ENCODE peak calls at places on chromosomes 7 and 10, in six cellular contexts. Y, R, M, T, I and U are unnamed samples.

GRCh38 chr10:5071411-5072198 is 22.6 kb upstream of the AKR1C3 start:
- DNase-seq in Y (no peak), R (peak; percentile 71), M (peak; percentile 11), T (peak; percentile 47), I (no peak), U (no peak)

GRCh38 chr10:119509909-119510451 is 32.5 kb downstream of the RGS10 start:
- DNase-seq in Y (no peak), R (peak; percentile 63), M (peak; percentile 23), T (peak; percentile 76), I (no peak), U (peak; percentile 43)

GRCh38 chr7:121475806-121476205 is 79.7 kb upstream of the FAM3C start:
- DNase-seq in Y (no peak), R (peak; percentile 61), M (no peak), T (peak; percentile 29), I (no peak), U (no peak)

GRCh38 chr10:30454744-30455498 is 20.9 kb downstream of the MAP3K8 start:
- DNase-seq in Y (no peak), R (no peak), M (no peak), T (no peak), I (no peak), U (no peak)

GRCh38 chr10:75176736-75177135 is 33.9 kb upstream of the VDAC2 start:
- DNase-seq in Y (no peak), R (no peak), M (no peak), T (no peak), I (no peak), U (no peak)

GRCh38 chr10:125692246-125692931 is 9.4 kb upstream of the TEX36 start:
- DNase-seq in Y (peak; percentile 22), R (no peak), M (no peak), T (no peak), I (no peak), U (no peak)

GRCh38 chr7:127751723-127752448 is 99.9 kb downstream of the SND1 start:
- DNase-seq in Y (no peak), R (peak; percentile 20), M (no peak), T (no peak), I (no peak), U (no peak)

GRCh38 chr10:74500806-74501205 is 325.6 kb upstream of the KAT6B start:
- DNase-seq in Y (no peak), R (no peak), M (peak; percentile 46), T (no peak), I (no peak), U (no peak)

GRCh38 chr10:78520737-78521430 is 487.2 kb downstream of the RPS24 start:
- DNase-seq in Y (peak; percentile 9), R (no peak), M (peak; percentile 100), T (no peak), I (no peak), U (no peak)

GRCh38 chr7:93147358-93147757 is 827 bp downstream of the SAMD9L start:
- DNase-seq in Y (peak; percentile 60), R (peak; percentile 31), M (peak; percentile 41), T (peak; percentile 18), I (peak; percentile 11), U (peak; percentile 64)

GRCh38 chr10:71283410-71283809 is 35.6 kb upstream of the SLC29A3 start:
- DNase-seq in Y (no peak), R (no peak), M (no peak), T (no peak), I (no peak), U (no peak)

GRCh38 chr7:36037121-36037662 is 115.9 kb upstream of the EEPD1 start:
- DNase-seq in Y (no peak), R (peak; percentile 75), M (peak; percentile 99), T (peak; percentile 50), I (no peak), U (no peak)

GRCh38 chr10:132716691-132717490 is 69.1 kb downstream of the NKX6-2 start:
- DNase-seq in Y (no peak), R (no peak), M (no peak), T (no peak), I (no peak), U (peak; percentile 65)

GRCh38 chr10:78461333-78461732 is 427.7 kb downstream of the RPS24 start:
- DNase-seq in Y (no peak), R (no peak), M (no peak), T (no peak), I (no peak), U (no peak)

GRCh38 chr7:150450491-150450992 is at the start of gene GIMAP8:
- DNase-seq in Y (no peak), R (peak; percentile 78), M (no peak), T (peak; percentile 77), I (peak; percentile 67), U (peak; percentile 92)

GRCh38 chr10:21535494-21535818 is 1.4 kb downstream of the MLLT10 start:
- DNase-seq in Y (no peak), R (no peak), M (peak; percentile 3), T (no peak), I (no peak), U (no peak)

GRCh38 chr10:58856508-58857240 is 319.8 kb upstream of the PHYHIPL start:
- DNase-seq in Y (no peak), R (peak; percentile 40), M (peak; percentile 97), T (no peak), I (no peak), U (no peak)

GRCh38 chr7:44212581-44213184 is 11.9 kb downstream of the YKT6 start:
- DNase-seq in Y (no peak), R (peak; percentile 5), M (no peak), T (no peak), I (no peak), U (no peak)

GRCh38 chr10:48939790-48940325 is at the start of gene LRRC18:
- DNase-seq in Y (no peak), R (no peak), M (no peak), T (no peak), I (no peak), U (no peak)

GRCh38 chr7:48424731-48425130 is 253.5 kb downstream of the ABCA13 start:
- DNase-seq in Y (peak; percentile 57), R (no peak), M (peak; percentile 75), T (no peak), I (no peak), U (no peak)

GRCh38 chr10:126104767-126105166 is 208.4 kb downstream of the FANK1 start:
- DNase-seq in Y (no peak), R (peak; percentile 63), M (no peak), T (peak; percentile 51), I (no peak), U (no peak)

GRCh38 chr7:159007308-159008054 is 137.2 kb downstream of the VIPR2 start:
- DNase-seq in Y (no peak), R (no peak), M (no peak), T (no peak), I (no peak), U (no peak)

GRCh38 chr10:59894114-59894513 is 12.2 kb downstream of the CCDC6 start:
- DNase-seq in Y (no peak), R (peak; percentile 37), M (peak; percentile 96), T (no peak), I (no peak), U (no peak)

GRCh38 chr10:59892697-59893096 is 13.7 kb downstream of the CCDC6 start:
- DNase-seq in Y (no peak), R (peak; percentile 23), M (no peak), T (no peak), I (no peak), U (no peak)

GRCh38 chr10:59895629-59896116 is 10.7 kb downstream of the CCDC6 start:
- DNase-seq in Y (no peak), R (no peak), M (no peak), T (no peak), I (no peak), U (no peak)

GRCh38 chr10:59891349-59891748 is 15.0 kb downstream of the CCDC6 start:
- DNase-seq in Y (no peak), R (no peak), M (no peak), T (no peak), I (no peak), U (no peak)

DNA sequence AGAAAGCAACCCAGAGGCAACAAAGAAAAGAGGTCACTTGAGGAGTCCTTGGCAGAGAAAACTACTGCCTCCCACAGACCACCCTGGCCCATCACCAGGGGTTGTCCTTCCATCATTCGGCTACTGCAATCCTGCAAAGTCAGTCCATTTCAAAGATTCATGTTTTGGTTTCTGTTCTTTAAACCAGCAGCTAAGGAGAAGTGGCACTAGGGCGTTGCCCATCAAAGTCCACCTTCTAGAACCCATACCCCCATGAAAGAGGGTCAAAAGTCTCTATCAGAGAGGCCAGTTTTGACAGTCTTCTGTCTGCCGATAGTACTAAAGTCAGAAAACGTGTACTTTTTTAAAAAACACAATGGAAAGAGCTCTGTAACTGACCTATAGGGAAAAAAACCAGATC is 14.4 kb downstream of the CCDC6 start:
- DNase-seq in Y (no peak), R (no peak), M (no peak), T (no peak), I (no peak), U (no peak)
- H3K4me1 ChIP-seq in Y (peaks cover 10% of the 10 kb centered on the region), R (peaks cover 18% of the 10 kb centered on the region), M (peaks cover 17% of the 10 kb centered on the region), T (peaks cover 79% of the 10 kb centered on the region), I (peaks cover 28% of the 10 kb centered on the region), U (peaks cover 55% of the 10 kb centered on the region)

DNA sequence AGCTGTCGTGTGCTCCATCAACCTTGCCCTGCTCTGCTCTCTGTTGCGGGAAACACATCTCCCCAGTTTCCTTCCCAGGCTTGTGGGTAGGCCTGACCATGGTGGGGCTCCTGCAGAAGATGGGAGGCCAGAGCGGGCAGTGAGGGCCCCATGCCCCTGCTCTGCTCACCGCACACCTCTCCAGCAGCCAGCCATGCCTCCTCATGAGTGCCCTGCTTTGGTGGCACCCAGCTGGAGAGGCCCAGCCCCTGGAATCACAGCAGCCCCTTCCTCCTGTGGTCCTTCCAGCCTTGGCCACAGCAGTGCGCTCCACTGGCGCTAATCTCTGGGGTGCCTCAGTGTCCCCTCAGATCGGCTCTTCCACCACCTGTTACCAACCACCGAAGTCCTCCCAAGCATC is 4.2 kb upstream of the OPN4 start:
- DNase-seq in Y (no peak), R (no peak), M (no peak), T (no peak), I (no peak), U (peak; percentile 57)
- H3K4me1 ChIP-seq in Y (no peaks in the 10 kb centered on the region), R (peaks cover 12% of the 10 kb centered on the region), M (peaks cover 32% of the 10 kb centered on the region), T (peaks cover 50% of the 10 kb centered on the region), I (no peaks in the 10 kb centered on the region), U (no peaks in the 10 kb centered on the region)

DNA sequence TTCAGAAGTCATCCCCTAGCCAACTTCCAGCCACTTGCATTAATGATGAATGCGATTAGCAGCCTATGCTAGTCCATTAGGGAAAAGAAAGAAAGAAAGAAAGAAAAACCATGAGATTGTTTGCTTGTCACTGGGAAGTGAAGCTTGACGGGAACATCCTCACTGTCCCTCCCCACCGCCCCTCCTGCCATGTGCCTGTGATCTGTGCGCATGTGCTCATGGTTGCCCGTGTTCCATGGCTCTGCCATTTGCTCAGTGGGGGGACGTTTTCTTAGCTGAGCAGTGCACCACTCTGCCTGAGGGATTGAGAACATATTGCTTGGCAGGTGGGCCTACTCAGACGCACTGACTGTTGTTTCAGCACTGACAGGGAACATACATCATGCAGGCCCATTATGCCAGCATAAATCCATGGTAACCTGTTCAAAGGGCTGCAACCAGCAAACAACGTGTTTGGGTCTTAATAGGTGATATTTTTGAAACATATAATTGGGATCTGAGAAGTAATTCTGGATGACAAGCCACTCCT is 747.9 kb upstream of the GALNT17 start:
- DNase-seq in Y (no peak), R (no peak), M (no peak), T (no peak), I (no peak), U (no peak)
- H3K4me1 ChIP-seq in Y (no peaks in the 10 kb centered on the region), R (no peaks in the 10 kb centered on the region), M (no peaks in the 10 kb centered on the region), T (peaks cover 10% of the 10 kb centered on the region), I (no peaks in the 10 kb centered on the region), U (no peaks in the 10 kb centered on the region)

GRCh38 chr7:99559276-99559915 is 954 bp downstream of the ZNF655 start:
- DNase-seq in Y (no peak), R (no peak), M (no peak), T (no peak), I (no peak), U (no peak)
- H3K4me1 ChIP-seq in Y (peaks cover 23% of the 10 kb centered on the region), R (peaks cover 2% of the 10 kb centered on the region), M (peaks cover 26% of the 10 kb centered on the region), T (peaks cover 61% of the 10 kb centered on the region), I (peaks cover 40% of the 10 kb centered on the region), U (peaks cover 69% of the 10 kb centered on the region)